ENCODE peak calls at places on chromosomes 13 and 19, in six cellular contexts. Z is trophoblast cell, J is IMR-90, P is H9, T is H1, A is mesenchymal stem cell. B is an unnamed sample.

GRCh38 chr13:40318366-40318765 is 348.1 kb downstream of the FOXO1 start:
- DNase-seq in A (no peak), P (no peak), J (no peak), Z (no peak), T (no peak), B (no peak)

GRCh38 chr13:46142692-46143238 is 37.9 kb upstream of the CPB2 start:
- DNase-seq in T (no peak), P (no peak), A (no peak), Z (no peak), J (no peak), B (no peak)

GRCh38 chr19:30664358-30665058 is 292.3 kb downstream of the ZNF536 start:
- DNase-seq in Z (peak; percentile 6), T (no peak), J (peak; percentile 4), A (no peak), P (peak; percentile 53), B (no peak)

GRCh38 chr13:73514208-73514607 is 455.4 kb downstream of the KLF5 start:
- DNase-seq in T (no peak), J (no peak), P (no peak), Z (no peak), A (no peak), B (no peak)

GRCh38 chr13:77362166-77362565 is 35.3 kb upstream of the MYCBP2 start:
- DNase-seq in J (no peak), T (no peak), A (no peak), Z (no peak), P (no peak), B (no peak)

GRCh38 chr19:40246292-40247073 is 20.0 kb upstream of the CCNP start:
- DNase-seq in A (no peak), P (no peak), Z (no peak), J (no peak), T (no peak), B (no peak)

GRCh38 chr13:20408181-20408580 is 117.5 kb downstream of the CRYL1 start:
- DNase-seq in J (no peak), T (no peak), P (no peak), A (no peak), Z (no peak), B (no peak)

GRCh38 chr13:73307481-73307880 is 248.7 kb downstream of the KLF5 start:
- DNase-seq in P (no peak), T (no peak), Z (no peak), J (peak; percentile 59), A (no peak), B (no peak)

GRCh38 chr19:18504886-18505610 is 16.8 kb downstream of the ELL start:
- DNase-seq in J (no peak), P (no peak), T (no peak), A (no peak), Z (no peak), B (no peak)

GRCh38 chr19:42281175-42282035 is 12.4 kb downstream of the CIC start:
- DNase-seq in A (peak; percentile 52), J (peak; percentile 41), Z (no peak), P (peak; percentile 71), T (no peak), B (peak; percentile 39)

GRCh38 chr13:30880756-30881155 is 25.3 kb upstream of the MEDAG start:
- DNase-seq in T (no peak), J (peak; percentile 97), P (no peak), Z (peak; percentile 30), A (peak; percentile 97), B (no peak)

GRCh38 chr13:45473627-45474026 is 8.9 kb downstream of the COG3 start:
- DNase-seq in A (no peak), Z (peak; percentile 21), P (peak; percentile 37), J (no peak), T (no peak), B (no peak)

GRCh38 chr19:40578442-40578908 is 1.8 kb downstream of the SHKBP1 start:
- DNase-seq in P (peak; percentile 92), A (peak; percentile 31), T (no peak), J (peak; percentile 41), Z (no peak), B (no peak)

GRCh38 chr13:40251343-40252032 is 415.0 kb downstream of the FOXO1 start:
- DNase-seq in P (no peak), Z (no peak), J (no peak), T (no peak), A (peak; percentile 42), B (no peak)

GRCh38 chr19:31351212-31352193 is 2.3 kb upstream of the TSHZ3 start:
- DNase-seq in P (no peak), J (peak; percentile 63), A (peak; percentile 73), T (no peak), Z (peak; percentile 72), B (no peak)

GRCh38 chr19:20079487-20079886 is 1.7 kb downstream of the ZNF90 start:
- DNase-seq in J (no peak), A (peak; percentile 2), Z (no peak), P (no peak), T (no peak), B (no peak)

GRCh38 chr19:16627194-16627927 is 643 bp downstream of the MED26 start:
- DNase-seq in T (no peak), P (no peak), A (peak; percentile 40), Z (no peak), J (no peak), B (peak; percentile 17)

GRCh38 chr19:36707134-36707533 is 19.7 kb downstream of the ZNF567 start:
- DNase-seq in A (no peak), Z (no peak), P (no peak), J (no peak), T (no peak), B (no peak)

GRCh38 chr13:96104516-96104915 is 14.6 kb downstream of the HS6ST3 start:
- DNase-seq in A (no peak), J (no peak), T (no peak), P (no peak), Z (peak; percentile 94), B (no peak)

GRCh38 chr13:24038405-24038804 is 122.1 kb upstream of the SPATA13 start:
- DNase-seq in J (peak; percentile 72), T (no peak), Z (peak; percentile 64), A (peak; percentile 89), P (no peak), B (no peak)

GRCh38 chr19:55242517-55242916 is 14.0 kb upstream of the TMEM86B start:
- DNase-seq in A (no peak), J (no peak), P (no peak), Z (no peak), T (no peak), B (no peak)

GRCh38 chr19:17942181-17942580 is 9.4 kb downstream of the CCDC124 start:
- DNase-seq in Z (no peak), A (no peak), T (no peak), J (no peak), P (peak; percentile 52), B (no peak)

GRCh38 chr19:17488593-17489391 is 18.5 kb downstream of the SLC27A1 start:
- DNase-seq in P (peak; percentile 99), Z (peak; percentile 89), A (peak; percentile 69), T (peak; percentile 96), J (no peak), B (peak; percentile 77)

GRCh38 chr13:36302289-36302688 is 4.7 kb upstream of the CCDC169 start:
- DNase-seq in T (no peak), Z (peak; percentile 11), A (no peak), J (no peak), P (no peak), B (no peak)

GRCh38 chr19:32416749-32417469 is 11.3 kb downstream of the DPY19L3 start:
- DNase-seq in T (no peak), A (no peak), P (no peak), J (peak; percentile 34), Z (no peak), B (no peak)

GRCh38 chr19:5690955-5691204 is 785 bp downstream of the RPL36 start:
- DNase-seq in P (no peak), T (no peak), A (no peak), Z (peak; percentile 47), J (no peak), B (no peak)

GRCh38 chr19:4140237-4140711 is 13.2 kb upstream of the CREB3L3 start:
- DNase-seq in P (peak; percentile 75), A (peak; percentile 79), J (peak; percentile 72), Z (peak; percentile 72), T (peak; percentile 38), B (peak; percentile 56)

GRCh38 chr13:112753868-112754267 is 64.0 kb downstream of the ATP11A start:
- DNase-seq in J (no peak), T (no peak), P (no peak), A (no peak), Z (no peak), B (no peak)
- H3K4me2 ChIP-seq in J (no peak overlapping the region), T (no peak overlapping the region), P (no peak overlapping the region), A (no peak overlapping the region), Z (no peak overlapping the region), B (no peak overlapping the region)

DNA sequence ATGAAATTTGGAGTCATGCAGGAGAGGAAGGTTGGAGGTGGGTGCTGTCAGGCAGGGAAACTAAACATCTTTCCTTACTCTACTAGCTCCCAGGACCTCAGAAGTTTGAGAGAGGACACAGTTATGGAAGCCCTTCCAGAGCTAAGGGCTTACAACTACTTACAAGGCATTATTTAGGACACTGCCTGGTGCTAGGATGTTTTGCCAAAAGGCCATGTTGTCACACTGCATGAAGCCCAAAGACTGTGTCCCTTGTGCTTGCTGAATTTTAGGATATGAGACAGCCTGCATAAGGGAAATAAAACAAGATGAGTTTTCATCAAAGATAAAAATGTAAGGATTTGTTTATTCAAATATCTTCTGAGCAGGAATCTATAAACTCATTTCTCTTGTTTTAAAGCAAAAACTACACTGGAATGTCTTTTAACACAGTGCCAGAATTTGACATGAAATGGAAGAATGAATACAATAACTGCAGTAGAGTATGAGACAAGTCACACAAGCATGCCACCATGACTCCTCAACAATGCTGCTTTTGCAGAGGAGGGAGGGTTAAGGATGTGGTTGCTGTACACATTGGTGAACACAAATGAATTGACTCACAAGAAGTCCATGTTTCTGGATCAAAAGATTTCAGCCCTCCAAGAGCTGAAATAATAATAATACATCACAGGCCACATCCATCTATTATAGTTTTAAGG is 258.4 kb downstream of the SPRY2 start:
- DNase-seq in J (peak; percentile 74), A (peak; percentile 22), Z (no peak), T (no peak), P (no peak), B (no peak)
- H2BK5ac ChIP-seq in J (peak overlapping the region; percentile 85), A (no peak overlapping the region), Z (no peak overlapping the region), T (no peak overlapping the region), P (peak overlapping the region; percentile 64), B (no peak overlapping the region)

DNA sequence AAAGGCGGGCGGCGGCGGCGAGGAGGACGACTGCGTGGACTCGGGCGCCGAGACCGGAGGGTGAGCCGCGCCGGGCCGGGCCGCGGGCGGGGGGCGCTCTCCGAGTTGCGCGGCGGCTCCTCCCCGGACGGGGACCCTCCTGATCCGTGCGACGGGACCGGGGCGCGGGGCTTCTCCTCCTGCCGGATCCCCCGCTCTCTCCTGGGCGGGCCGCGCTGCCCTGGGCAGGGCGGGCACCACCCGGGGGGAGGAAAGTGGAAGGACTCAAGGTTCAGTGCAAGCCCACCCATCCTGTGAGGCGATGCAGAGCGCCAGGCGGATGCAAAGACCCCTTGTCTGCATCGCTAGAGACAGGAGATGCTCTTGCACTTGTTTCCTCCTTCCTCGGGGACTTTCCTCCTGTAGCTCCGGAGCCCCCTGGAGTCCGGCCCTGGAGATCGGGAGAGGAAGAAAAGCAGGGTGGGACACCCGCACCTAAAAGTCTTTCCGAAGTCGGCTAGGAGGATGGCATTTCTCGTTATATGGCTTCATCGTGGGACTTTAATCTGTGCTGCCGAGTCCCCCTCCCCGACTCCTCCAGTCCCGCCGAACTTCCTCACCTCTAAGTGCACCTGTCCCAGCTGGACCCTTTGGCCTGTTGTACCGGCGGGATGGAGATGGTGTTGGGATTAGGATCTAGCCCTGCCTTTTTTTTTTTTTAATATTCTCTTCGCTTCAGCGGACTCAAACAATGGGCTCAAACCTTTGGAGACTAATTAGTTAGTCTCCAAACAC is 499 bp downstream of the FAM124A start:
- DNase-seq in J (no peak), A (peak; percentile 20), Z (no peak), P (no peak), T (no peak), B (peak; percentile 58)
- H4K91ac ChIP-seq in J (no peak overlapping the region), A (no peak overlapping the region), Z (no peak overlapping the region), P (no peak overlapping the region), T (no peak overlapping the region), B (no peak overlapping the region)

GRCh38 chr19:10421240-10421948 is 1.1 kb downstream of the PDE4A start:
- DNase-seq in T (no peak), Z (no peak), A (no peak), J (no peak), P (no peak), B (no peak)
- H3K4me2 ChIP-seq in T (peak overlapping the region; percentile 70), Z (peak overlapping the region; percentile 65), A (peak overlapping the region; percentile 64), J (no peak overlapping the region), P (no peak overlapping the region), B (peak overlapping the region; percentile 90)

B was measured in neuronal stem cell.